ENCODE peak calls at places on chromosomes 7 and 10, in four cellular contexts. A is GM23248; Q is CD4-positive, CD25-positive, alpha-beta regulatory T cell; V is bronchial epithelial cell. K is an unnamed sample.

GRCh38 chr10:29634764-29635625 is at the start of gene SVIL:
- DNase-seq in Q (no peak), V (peak), A (peak), K (peak)

GRCh38 chr7:158239290-158239981 is 348.2 kb downstream of the PTPRN2 start:
- DNase-seq in V (no peak), A (no peak), Q (no peak), K (no peak)

GRCh38 chr7:149866817-149867447 is 6.8 kb upstream of the ATP6V0E2 start:
- DNase-seq in A (no peak), Q (no peak), V (peak), K (no peak)

GRCh38 chr10:70441161-70441876 is at the start of gene NODAL:
- DNase-seq in Q (no peak), V (no peak), A (no peak), K (no peak)

GRCh38 chr7:23230586-23231195 is 15.9 kb upstream of the GPNMB start:
- DNase-seq in Q (no peak), V (no peak), A (no peak), K (no peak)

GRCh38 chr7:137771273-137771672 is 75.5 kb downstream of the DGKI start:
- DNase-seq in V (no peak), A (no peak), Q (no peak), K (no peak)

GRCh38 chr10:13808556-13809391 is 222.0 kb downstream of the PRPF18 start:
- DNase-seq in A (no peak), V (no peak), Q (no peak), K (no peak)

GRCh38 chr7:70710011-70710480 is 421.9 kb upstream of the GALNT17 start:
- DNase-seq in Q (no peak), A (peak), V (peak), K (peak)

GRCh38 chr7:157690833-157691382 is 354.1 kb downstream of the DNAJB6 start:
- DNase-seq in V (peak), A (peak), Q (no peak), K (no peak)

GRCh38 chr7:40697653-40698052 is 562.8 kb downstream of the SUGCT start:
- DNase-seq in Q (no peak), V (peak), A (no peak), K (peak)

GRCh38 chr7:86963599-86964230 is 95.7 kb downstream of the ELAPOR2 start:
- DNase-seq in A (peak), V (no peak), Q (no peak), K (no peak)
- H3K4me3 ChIP-seq in A (no peak), V (no peak), Q (no peak), K (no peak)

GRCh38 chr7:151823783-151824182 is 53.1 kb downstream of the PRKAG2 start:
- DNase-seq in V (no peak), Q (no peak), A (no peak), K (no peak)
- H3K4me3 ChIP-seq in V (no peak), Q (no peak), A (no peak), K (no peak)

GRCh38 chr10:112356686-112357085 is 17.2 kb upstream of the ACSL5 start:
- DNase-seq in A (no peak), Q (no peak), V (no peak), K (no peak)
- H3K4me3 ChIP-seq in A (no peak), Q (no peak), V (no peak), K (no peak)

DNA sequence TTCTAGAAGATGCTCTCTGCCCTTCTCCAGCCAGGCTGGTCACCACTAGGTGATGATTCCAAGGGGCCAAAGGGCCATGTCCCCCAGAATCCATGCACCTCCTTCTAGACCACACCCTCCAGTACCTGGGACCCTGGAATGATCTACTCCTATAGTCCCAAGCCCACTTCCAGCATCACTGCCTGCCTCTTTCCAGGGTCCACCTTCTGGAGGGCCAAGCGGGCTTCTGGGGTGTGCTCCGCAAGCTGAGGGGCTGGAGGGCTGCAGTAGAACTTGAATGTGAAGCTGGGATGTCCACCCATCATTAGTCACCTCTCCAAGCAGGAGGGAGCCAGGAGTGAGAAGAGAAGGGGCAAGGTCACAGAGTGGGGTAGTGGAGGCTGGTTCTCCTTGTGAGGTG is 234.4 kb upstream of the MYO3A start:
- DNase-seq in A (no peak), V (no peak), Q (no peak), K (no peak)
- H3K4me3 ChIP-seq in A (no peak), V (no peak), Q (no peak), K (no peak)

DNA sequence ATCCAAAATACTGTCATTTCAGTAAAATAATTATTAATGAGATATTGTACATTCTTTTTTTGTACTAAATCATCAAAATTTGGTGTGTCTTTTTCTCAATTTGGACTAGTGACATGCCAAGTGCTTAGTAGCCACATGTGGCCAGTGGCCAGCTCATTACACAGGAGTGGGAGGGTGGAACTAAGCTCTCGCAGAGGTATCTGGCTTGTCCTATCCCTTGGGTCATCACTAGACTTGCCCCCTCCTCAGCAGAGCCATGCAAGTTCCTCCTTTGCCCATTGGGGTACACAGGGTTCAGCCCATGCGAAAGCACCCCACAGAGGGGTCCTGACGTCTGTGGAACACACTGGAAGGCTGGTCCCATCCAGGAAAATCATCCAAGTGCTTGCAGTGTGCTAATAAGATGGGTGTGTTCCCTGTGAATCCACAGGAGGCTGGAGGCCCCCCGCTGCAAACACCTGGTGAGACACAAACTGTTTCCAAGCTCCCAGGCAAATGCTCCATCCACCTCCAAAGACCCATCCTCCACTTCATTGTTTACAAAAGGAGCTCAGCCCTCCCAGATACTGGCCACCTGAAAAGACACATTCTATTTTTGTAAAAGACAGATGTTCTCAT is 1.3 kb downstream of the ARHGAP22 start:
- DNase-seq in Q (no peak), V (no peak), A (peak), K (no peak)
- H3K4me3 ChIP-seq in Q (no peak), V (no peak), A (peak), K (peak)

GRCh38 chr7:87027900-87028299 is 31.6 kb downstream of the ELAPOR2 start:
- DNase-seq in V (no peak), Q (no peak), A (no peak), K (no peak)
- H3K4me3 ChIP-seq in V (no peak), Q (no peak), A (no peak), K (no peak)

DNA sequence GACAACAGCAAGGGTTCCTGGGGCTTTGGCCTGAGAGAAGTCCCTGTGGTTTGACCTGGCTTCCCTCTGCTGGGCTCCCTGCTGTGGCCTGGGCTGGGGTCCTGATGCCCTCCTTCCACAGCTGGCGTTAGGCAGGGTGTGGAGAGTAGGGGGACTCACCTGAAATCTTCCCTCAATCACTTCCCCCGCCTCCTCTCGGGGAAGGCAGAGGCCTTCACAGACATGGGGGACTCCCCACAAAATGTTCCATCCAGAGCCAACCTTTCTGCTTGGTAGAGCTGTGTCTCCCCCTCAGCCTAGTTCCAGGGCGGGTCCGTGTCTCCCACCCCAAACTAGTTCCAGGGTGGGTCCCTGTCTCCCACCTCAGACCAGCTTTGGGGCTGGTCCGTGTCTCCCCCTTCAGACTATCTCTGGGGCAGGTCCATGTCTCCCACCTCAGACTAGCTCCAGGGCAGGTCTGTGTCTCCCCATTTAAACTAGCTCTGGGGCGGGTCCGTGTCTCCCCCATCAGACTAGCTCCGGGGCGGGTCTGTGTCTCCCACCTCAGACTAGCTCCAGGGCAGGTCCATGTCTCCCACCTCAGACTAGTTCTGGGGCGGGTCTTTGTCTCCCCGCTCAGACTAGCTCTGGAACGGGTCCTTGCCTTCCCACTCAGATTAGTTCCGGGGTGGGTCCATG is 2.2 kb downstream of the PVRIG start:
- DNase-seq in V (no peak), A (no peak), Q (peak), K (no peak)
- H3K4me3 ChIP-seq in V (no peak), A (no peak), Q (peak), K (no peak)

GRCh38 chr10:5416981-5417380 is 4.6 kb downstream of the NET1 start:
- DNase-seq in V (no peak), A (no peak), Q (no peak), K (no peak)
- H3K4me3 ChIP-seq in V (no peak), A (no peak), Q (no peak), K (no peak)

GRCh38 chr10:96588060-96588554 is 1.3 kb upstream of the TM9SF3 start:
- DNase-seq in Q (no peak), V (no peak), A (no peak), K (no peak)
- H3K4me3 ChIP-seq in Q (peak), V (no peak), A (peak), K (peak)

GRCh38 chr7:114930829-114931655 is 9.1 kb downstream of the MDFIC start:
- DNase-seq in A (peak), V (peak), Q (no peak), K (no peak)

GRCh38 chr7:114928060-114928459 is 6.2 kb downstream of the MDFIC start:
- DNase-seq in V (no peak), Q (no peak), A (no peak), K (no peak)

GRCh38 chr7:114931656-114932011 is 9.7 kb downstream of the MDFIC start:
- DNase-seq in V (no peak), A (no peak), Q (peak), K (no peak)

GRCh38 chr7:114929570-114929969 is 7.7 kb downstream of the MDFIC start:
- DNase-seq in V (no peak), A (no peak), Q (no peak), K (no peak)

DNA sequence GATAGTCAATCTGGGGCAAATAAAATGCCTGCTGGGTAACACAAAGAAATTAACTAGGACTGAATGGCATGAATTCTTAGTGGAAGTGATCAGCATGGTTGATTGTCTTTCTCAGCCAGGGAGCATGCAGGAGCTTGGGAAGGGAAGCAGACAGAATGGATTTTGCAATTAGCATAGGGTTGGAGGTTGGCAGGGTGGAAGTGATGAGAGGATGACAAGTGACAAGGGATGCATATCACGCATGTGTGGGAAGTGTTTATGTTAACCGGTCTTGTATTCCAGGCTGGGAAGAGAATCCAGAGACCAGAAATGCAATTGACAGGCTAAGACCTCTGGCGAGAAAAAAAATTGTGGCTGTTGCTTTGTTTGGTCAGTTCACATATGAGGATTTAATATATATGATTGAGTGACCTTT is 8.2 kb downstream of the MDFIC start:
- DNase-seq in V (no peak), Q (no peak), A (peak), K (peak)
- H3K4me3 ChIP-seq in V (no peak), Q (peak), A (no peak), K (no peak)